ENCODE peak calls at places on chromosome 17, in six cellular contexts. Y is DND-41, V is neural progenitor cell, U is A549, S is psoas muscle, E is lung. T is an unnamed sample. For H3K4me1, the result is how much of the 10 kb centered on the place peaks cover.

GRCh38 chr17:61757168-61757567 is 106.2 kb downstream of the BRIP1 start:
- DNase-seq in Y (no peak), V (no peak), U (no peak), S (no peak), E (no peak), T (no peak)

GRCh38 chr17:37643829-37644228 is 583 bp upstream of the DDX52 start:
- DNase-seq in Y (no peak), V (peak), U (peak), S (no peak), E (no peak), T (no peak)

GRCh38 chr17:73750975-73751374 is 106.7 kb upstream of the SDK2 start:
- DNase-seq in Y (no peak), V (no peak), U (no peak), S (no peak), E (no peak), T (no peak)

GRCh38 chr17:39626171-39626670 is 531 bp upstream of the PPP1R1B start:
- DNase-seq in Y (no peak), V (no peak), U (no peak), S (no peak), E (no peak), T (no peak)

GRCh38 chr17:3104322-3104721 is at the start of gene OR1D2:
- DNase-seq in Y (no peak), V (no peak), U (no peak), S (no peak), E (no peak), T (no peak)

GRCh38 chr17:35082073-35082657 is 18.7 kb upstream of the RFFL start:
- DNase-seq in Y (no peak), V (no peak), U (no peak), S (no peak), E (no peak), T (peak)

GRCh38 chr17:17844500-17844899 is 7.7 kb upstream of the SREBF1 start:
- DNase-seq in Y (no peak), V (no peak), U (no peak), S (no peak), E (no peak), T (no peak)

GRCh38 chr17:10754861-10755591 is 25.2 kb upstream of the TMEM220 start:
- DNase-seq in Y (no peak), V (peak), U (no peak), S (no peak), E (no peak), T (no peak)

GRCh38 chr17:79835953-79836951 is 3.0 kb downstream of the CBX4 start:
- DNase-seq in Y (peak), V (peak), U (no peak), S (no peak), E (peak), T (no peak)

GRCh38 chr17:18981642-18982424 is 22.7 kb downstream of the FAM83G start:
- DNase-seq in Y (no peak), V (peak), U (peak), S (no peak), E (no peak), T (no peak)

GRCh38 chr17:37187262-37187661 is 188.5 kb upstream of the C17orf78 start:
- DNase-seq in Y (no peak), V (no peak), U (no peak), S (no peak), E (no peak), T (no peak)

GRCh38 chr17:79504181-79504605 is 106.7 kb downstream of the RBFOX3 start:
- DNase-seq in Y (no peak), V (no peak), U (no peak), S (no peak), E (no peak), T (no peak)

GRCh38 chr17:16100737-16101400 is 101.2 kb downstream of the TTC19 start:
- DNase-seq in Y (no peak), V (no peak), U (no peak), S (no peak), E (no peak), T (no peak)

GRCh38 chr17:74935585-74936469 is at the start of gene OTOP3:
- DNase-seq in Y (no peak), V (peak), U (no peak), S (no peak), E (no peak), T (no peak)

GRCh38 chr17:36706437-36706731 is 105.0 kb downstream of the MRM1 start:
- DNase-seq in Y (no peak), V (no peak), U (no peak), S (no peak), E (no peak), T (no peak)

GRCh38 chr17:59069856-59070255 is 36.8 kb downstream of the TRIM37 start:
- DNase-seq in Y (no peak), V (no peak), U (no peak), S (no peak), E (no peak), T (no peak)

GRCh38 chr17:47741793-47742145 is 8.7 kb downstream of the TBX21 start:
- DNase-seq in Y (peak), V (no peak), U (no peak), S (no peak), E (no peak), T (no peak)

GRCh38 chr17:64781013-64781392 is 118.9 kb upstream of the SMURF2 start:
- DNase-seq in Y (no peak), V (peak), U (no peak), S (no peak), E (no peak), T (no peak)

GRCh38 chr17:64779344-64780095 is 117.4 kb upstream of the SMURF2 start:
- DNase-seq in Y (no peak), V (peak), U (no peak), S (peak), E (no peak), T (no peak)

GRCh38 chr17:64781394-64781793 is 119.3 kb upstream of the SMURF2 start:
- DNase-seq in Y (peak), V (peak), U (no peak), S (peak), E (peak), T (peak)

GRCh38 chr17:64781810-64782555 is 119.9 kb upstream of the SMURF2 start:
- DNase-seq in Y (no peak), V (no peak), U (no peak), S (peak), E (no peak), T (no peak)

GRCh38 chr17:64780096-64781012 is 118.2 kb upstream of the SMURF2 start:
- DNase-seq in Y (no peak), V (peak), U (peak), S (peak), E (peak), T (peak)
- H3K4me1 ChIP-seq in Y (under half), V (under half), U (under half), S (under half), E (under half), T (under half)

DNA sequence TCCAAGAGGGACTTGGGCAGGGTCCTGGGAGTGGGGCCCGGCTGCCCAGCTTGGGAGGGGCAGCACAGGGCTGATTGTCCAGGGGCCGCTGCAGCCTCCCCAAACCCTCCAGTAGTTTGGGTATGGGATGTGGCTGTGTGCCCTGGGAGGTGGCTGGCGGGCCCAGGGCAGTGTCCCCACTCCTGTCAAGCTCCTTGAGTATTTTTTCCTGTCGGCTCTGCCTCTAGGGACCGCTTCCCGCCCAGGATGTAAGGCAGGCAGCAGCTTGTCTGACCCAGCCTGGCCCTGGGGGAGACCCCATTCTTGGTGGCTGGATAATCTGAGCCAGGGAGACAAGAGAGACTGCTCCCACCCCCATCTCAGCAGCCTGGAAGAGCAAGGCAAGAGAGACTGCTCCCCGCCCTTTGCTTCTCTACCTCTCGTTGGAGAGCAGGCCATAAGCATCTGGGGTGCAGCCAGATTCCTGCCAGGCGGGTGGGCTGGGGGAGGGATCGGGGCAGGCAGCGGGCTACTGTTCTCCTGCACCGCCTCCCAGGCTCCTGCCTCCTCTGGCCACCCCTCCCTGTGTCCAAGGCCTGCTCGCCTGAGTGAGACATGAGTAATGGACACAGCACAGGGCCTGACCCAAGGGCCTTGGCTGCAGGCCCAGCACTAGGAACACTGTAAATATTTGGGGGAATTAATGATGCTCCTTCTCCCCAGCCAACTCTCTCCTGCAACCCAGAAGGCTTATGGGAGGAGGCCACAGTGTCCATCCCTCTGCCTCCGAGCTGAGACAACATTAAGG is 18.4 kb upstream of the ITGA3 start:
- DNase-seq in Y (no peak), V (no peak), U (no peak), S (no peak), E (peak), T (no peak)
- H3K4me1 ChIP-seq in Y (under half), V (under half), U (under half), S (under half), E (under half), T (under half)

DNA sequence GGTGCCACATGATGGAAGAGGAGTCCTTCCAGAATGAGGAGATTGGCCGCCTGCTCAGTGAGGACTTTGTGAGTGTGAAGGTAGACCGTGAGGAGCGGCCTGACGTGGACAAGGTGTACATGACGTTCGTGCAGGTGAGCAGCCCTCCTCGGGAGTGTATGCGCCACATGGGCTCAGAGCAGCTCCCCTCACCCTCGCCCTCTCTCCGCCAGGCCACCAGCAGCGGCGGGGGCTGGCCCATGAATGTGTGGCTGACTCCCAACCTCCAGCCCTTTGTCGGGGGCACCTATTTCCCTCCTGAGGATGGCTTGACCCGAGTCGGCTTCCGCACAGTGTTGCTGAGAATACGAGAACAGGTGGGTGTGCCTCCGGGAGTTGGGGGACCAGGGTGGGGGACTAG is 1.9 kb downstream of the SPATA20 start:
- DNase-seq in Y (no peak), V (no peak), U (no peak), S (no peak), E (no peak), T (no peak)
- H3K4me1 ChIP-seq in Y (under half), V (under half), U (under half), S (under half), E (under half), T (under half)

DNA sequence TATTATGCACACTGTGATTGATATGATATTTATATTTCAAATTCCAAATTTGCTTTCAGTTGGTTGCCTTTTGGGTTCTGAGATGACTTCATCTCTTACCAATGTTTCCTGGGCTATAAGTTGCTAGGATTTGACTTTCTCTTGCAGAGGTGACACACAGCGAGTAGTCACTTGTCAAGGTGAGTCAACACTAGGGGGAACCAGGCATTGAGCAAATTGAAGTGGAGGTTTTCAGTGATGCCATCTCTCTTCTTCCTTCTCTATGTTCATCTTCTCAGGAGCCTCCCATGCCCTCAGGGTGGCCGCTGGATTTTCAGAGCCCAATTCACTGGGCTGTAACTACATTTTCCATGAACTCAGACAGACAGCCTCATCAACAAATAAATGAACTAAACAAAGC is 6.0 kb upstream of the CPD start:
- DNase-seq in Y (no peak), V (no peak), U (peak), S (no peak), E (no peak), T (no peak)
- H3K4me1 ChIP-seq in Y (under half), V (under half), U (half or more), S (under half), E (under half), T (under half)

GRCh38 chr17:1941241-1942065 is 83.7 kb downstream of the RTN4RL1 start:
- DNase-seq in Y (no peak), V (peak), U (no peak), S (no peak), E (no peak), T (no peak)

GRCh38 chr17:1942066-1942365 is 83.1 kb downstream of the RTN4RL1 start:
- DNase-seq in Y (no peak), V (no peak), U (no peak), S (no peak), E (no peak), T (no peak)

GRCh38 chr17:1940810-1941185 is 84.3 kb downstream of the RTN4RL1 start:
- DNase-seq in Y (no peak), V (peak), U (no peak), S (no peak), E (no peak), T (no peak)

GRCh38 chr17:1943432-1943802 is 81.7 kb downstream of the RTN4RL1 start:
- DNase-seq in Y (no peak), V (no peak), U (no peak), S (no peak), E (no peak), T (no peak)

GRCh38 chr17:1942666-1943431 is 82.3 kb downstream of the RTN4RL1 start:
- DNase-seq in Y (no peak), V (no peak), U (no peak), S (no peak), E (no peak), T (no peak)
- H3K4me1 ChIP-seq in Y (under half), V (under half), U (under half), S (under half), E (under half), T (under half)

GRCh38 chr17:28112199-28112995 is 69.9 kb downstream of the NLK start:
- DNase-seq in Y (no peak), V (no peak), U (no peak), S (no peak), E (no peak), T (no peak)
- H3K4me1 ChIP-seq in Y (under half), V (under half), U (under half), S (under half), E (under half), T (under half)

GRCh38 chr17:29107084-29107483 is 64.1 kb downstream of the PIPOX start:
- DNase-seq in Y (no peak), V (no peak), U (no peak), S (no peak), E (peak), T (no peak)

GRCh38 chr17:29102046-29102445 is 59.1 kb downstream of the PIPOX start:
- DNase-seq in Y (no peak), V (no peak), U (no peak), S (no peak), E (no peak), T (no peak)

GRCh38 chr17:29100296-29100695 is 57.4 kb downstream of the PIPOX start:
- DNase-seq in Y (no peak), V (no peak), U (no peak), S (no peak), E (no peak), T (no peak)

GRCh38 chr17:29102741-29103181 is 59.8 kb downstream of the PIPOX start:
- DNase-seq in Y (no peak), V (no peak), U (no peak), S (peak), E (no peak), T (no peak)

DNA sequence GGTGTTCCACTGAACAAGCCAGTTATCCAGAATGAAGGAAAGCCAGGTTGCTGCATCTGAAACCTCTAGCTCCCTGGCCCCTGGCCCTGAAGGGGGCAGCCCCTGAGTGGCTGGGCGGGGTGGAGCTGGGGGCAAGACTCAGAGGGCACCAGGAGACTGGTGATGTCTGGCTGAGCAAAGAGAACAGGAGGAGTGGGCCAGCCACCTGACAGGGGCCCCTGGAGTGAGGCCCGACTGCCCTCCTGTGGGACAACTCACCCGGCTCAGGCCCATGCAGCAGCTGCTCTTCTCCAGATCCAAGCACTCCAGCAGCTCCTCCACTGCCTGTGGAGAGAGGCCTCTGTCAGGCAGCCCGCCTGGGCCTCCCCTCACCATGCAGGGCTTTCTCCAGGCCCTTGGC is 60.4 kb downstream of the PIPOX start:
- DNase-seq in Y (no peak), V (no peak), U (no peak), S (no peak), E (no peak), T (no peak)
- H3K4me1 ChIP-seq in Y (under half), V (under half), U (under half), S (under half), E (under half), T (under half)

T was measured in CD4-positive, alpha-beta memory T cell.